ENCODE peak calls at places on chromosomes 1 and 21, in seven cellular contexts. S, I, R, A, U, T and W are unnamed samples.

GRCh38 chr1:190904091-190904695 is 426.5 kb upstream of the BRINP3 start:
- DNase-seq in S (no peak), I (no peak), R (no peak), A (peak; percentile 1), U (no peak), T (no peak), W (no peak)

GRCh38 chr1:106621853-106622252 is 434.6 kb upstream of the PRMT6 start:
- DNase-seq in S (no peak), I (no peak), R (no peak), A (no peak), U (no peak), T (no peak), W (no peak)

GRCh38 chr1:2241820-2242219 is 13.7 kb downstream of the SKI start:
- DNase-seq in S (no peak), I (no peak), R (no peak), A (no peak), U (no peak), T (no peak), W (no peak)

GRCh38 chr1:96474985-96475743 is 246.4 kb upstream of the PTBP2 start:
- DNase-seq in S (no peak), I (no peak), R (no peak), A (no peak), U (no peak), T (no peak), W (no peak)

GRCh38 chr21:44875341-44875740 is 1.9 kb upstream of the PTTG1IP start:
- DNase-seq in S (no peak), I (peak; percentile 92), R (no peak), A (no peak), U (no peak), T (no peak), W (no peak)

GRCh38 chr1:173205146-173206051 is 1.7 kb downstream of the TNFSF4 start:
- DNase-seq in S (peak; percentile 41), I (no peak), R (no peak), A (peak; percentile 38), U (no peak), T (no peak), W (no peak)

GRCh38 chr21:21383126-21383525 is 384.9 kb downstream of the NCAM2 start:
- DNase-seq in S (no peak), I (no peak), R (no peak), A (no peak), U (no peak), T (no peak), W (no peak)

GRCh38 chr1:201562659-201563405 is 23.9 kb downstream of the NAV1 start:
- DNase-seq in S (no peak), I (peak; percentile 92), R (no peak), A (no peak), U (peak; percentile 28), T (no peak), W (no peak)

GRCh38 chr1:91428182-91428798 is 23.7 kb upstream of the HFM1 start:
- DNase-seq in S (no peak), I (no peak), R (no peak), A (no peak), U (no peak), T (no peak), W (no peak)

GRCh38 chr1:174535207-174535606 is 87.4 kb downstream of the GPR52 start:
- DNase-seq in S (no peak), I (no peak), R (no peak), A (no peak), U (no peak), T (no peak), W (no peak)

GRCh38 chr21:27423906-27424595 is 457.2 kb upstream of the ADAMTS5 start:
- DNase-seq in S (no peak), I (no peak), R (no peak), A (peak; percentile 13), U (no peak), T (no peak), W (no peak)

GRCh38 chr1:30872033-30872947 is 36.3 kb downstream of the SDC3 start:
- DNase-seq in S (no peak), I (peak; percentile 72), R (no peak), A (no peak), U (no peak), T (no peak), W (no peak)

GRCh38 chr1:7930547-7931445 is 9.8 kb downstream of the TNFRSF9 start:
- DNase-seq in S (no peak), I (no peak), R (no peak), A (no peak), U (no peak), T (no peak), W (no peak)

GRCh38 chr1:158121604-158122254 is 59.0 kb upstream of the CD1D start:
- DNase-seq in S (no peak), I (no peak), R (no peak), A (peak; percentile 41), U (peak; percentile 51), T (peak; percentile 22), W (peak; percentile 41)

GRCh38 chr1:106975944-106976343 is 80.5 kb upstream of the PRMT6 start:
- DNase-seq in S (no peak), I (no peak), R (no peak), A (no peak), U (no peak), T (no peak), W (no peak)

GRCh38 chr1:215277537-215277936 is 195.0 kb downstream of the KCNK2 start:
- DNase-seq in S (no peak), I (no peak), R (no peak), A (no peak), U (no peak), T (no peak), W (no peak)

GRCh38 chr1:29520571-29521437 is 284.5 kb downstream of the PTPRU start:
- DNase-seq in S (no peak), I (no peak), R (no peak), A (no peak), U (no peak), T (peak; percentile 5), W (no peak)

GRCh38 chr1:35264035-35264434 is 4.5 kb upstream of the ZMYM4 start:
- DNase-seq in S (no peak), I (no peak), R (no peak), A (no peak), U (no peak), T (no peak), W (no peak)

GRCh38 chr1:182977480-182977879 is 24.5 kb upstream of the SHCBP1L start:
- DNase-seq in S (no peak), I (no peak), R (no peak), A (no peak), U (no peak), T (no peak), W (no peak)

GRCh38 chr1:211579434-211580302 is 707 bp upstream of the SLC30A1 start:
- DNase-seq in S (no peak), I (peak; percentile 90), R (no peak), A (no peak), U (no peak), T (no peak), W (no peak)

GRCh38 chr1:32142446-32143301 is 34.8 kb downstream of the KPNA6 start:
- DNase-seq in S (peak; percentile 53), I (peak; percentile 95), R (no peak), A (peak; percentile 33), U (peak; percentile 21), T (no peak), W (no peak)

GRCh38 chr1:177170756-177171535 is at the start of gene BRINP2:
- DNase-seq in S (peak; percentile 83), I (peak; percentile 80), R (no peak), A (no peak), U (peak; percentile 40), T (peak; percentile 53), W (no peak)

DNA sequence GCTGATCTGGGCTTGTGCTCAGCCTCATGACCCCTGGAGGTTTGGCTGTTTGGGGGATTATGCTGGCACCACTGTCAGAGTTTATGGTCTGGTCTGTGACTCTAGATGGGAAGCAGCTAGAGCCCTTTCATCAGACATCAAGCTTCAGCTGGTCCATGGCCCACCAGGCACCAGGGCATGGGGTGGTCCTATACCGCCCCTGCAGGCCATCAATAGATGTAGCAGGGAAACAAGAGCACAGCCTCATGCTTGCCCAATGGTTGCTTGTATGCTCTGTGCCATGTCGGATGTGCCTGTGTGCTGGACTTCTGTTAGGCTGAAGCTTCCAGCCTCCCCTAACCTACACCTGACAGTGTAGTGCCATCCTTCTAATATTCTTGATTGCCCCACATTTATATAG is 71.1 kb upstream of the CD34 start:
- DNase-seq in S (no peak), I (no peak), R (no peak), A (no peak), U (no peak), T (no peak), W (peak; percentile 44)
- TF ChIP-seq CTCF in S (peak; percentile 40), I (peak; percentile 51), R (no peak), A (peak; percentile 42), U (no peak), T (peak; percentile 57), W (peak; percentile 22)

DNA sequence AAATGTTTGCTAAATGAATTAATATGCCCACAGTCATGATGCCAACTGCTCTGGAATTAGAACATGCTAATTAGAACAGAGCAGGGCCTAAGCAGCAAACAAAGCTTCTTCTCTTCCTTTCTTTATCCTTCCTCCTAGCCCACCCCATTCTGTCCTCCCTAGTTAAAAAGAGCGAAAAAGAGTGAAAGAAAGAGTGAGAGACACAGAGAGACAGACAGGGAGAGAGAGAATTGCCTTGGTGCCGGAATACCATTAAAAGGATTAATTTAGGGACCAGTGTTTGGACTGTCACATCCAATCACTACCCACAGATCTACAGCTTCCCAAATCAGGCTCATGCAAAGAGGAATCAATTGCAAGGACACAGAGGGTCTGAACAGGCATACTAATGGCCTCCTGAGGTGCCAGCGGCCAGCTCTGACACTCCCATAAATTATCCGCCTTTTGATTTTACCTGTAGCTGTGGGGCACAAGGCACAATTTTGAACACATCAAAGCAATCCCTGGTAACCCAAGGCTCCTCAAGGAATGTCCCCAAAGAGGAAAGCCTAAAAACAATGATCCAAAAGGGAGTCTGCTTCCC is 6.9 kb downstream of the ERI3 start:
- DNase-seq in S (no peak), I (no peak), R (no peak), A (no peak), U (no peak), T (no peak), W (no peak)
- TF ChIP-seq CTCF in S (no peak), I (no peak), R (no peak), A (no peak), U (no peak), T (no peak), W (no peak)

DNA sequence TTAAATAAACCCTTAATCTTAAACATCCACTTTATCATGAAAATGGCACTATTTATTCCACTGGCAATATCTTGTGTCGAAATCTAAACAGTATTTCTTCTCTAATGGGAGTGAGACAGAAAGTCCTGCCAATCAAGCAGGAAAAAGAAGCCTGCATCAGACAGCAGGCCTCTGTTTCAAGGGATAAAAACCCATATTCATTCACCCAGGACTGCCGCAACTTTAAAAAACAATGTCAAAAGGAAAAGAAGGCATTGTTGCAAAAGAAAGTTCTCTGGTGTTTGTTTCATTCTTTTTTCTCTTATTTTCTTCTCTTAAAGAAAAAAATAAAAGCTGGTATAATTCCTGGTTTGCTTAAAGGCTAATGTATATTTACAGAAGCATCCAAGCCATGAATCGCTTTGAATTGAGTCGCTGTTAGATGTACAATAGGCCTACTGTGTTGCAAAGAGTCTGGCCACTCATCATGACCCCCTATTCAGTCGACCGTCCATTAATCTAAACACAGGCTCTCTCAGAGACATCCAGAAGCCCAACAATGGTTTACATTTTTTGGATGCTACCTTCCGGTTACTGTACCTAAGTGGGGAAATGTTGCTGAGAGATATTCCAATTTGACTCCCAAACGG is 48.7 kb upstream of the ZC3H11B start:
- DNase-seq in S (no peak), I (no peak), R (no peak), A (no peak), U (no peak), T (no peak), W (no peak)
- TF ChIP-seq CTCF in S (no peak), I (no peak), R (no peak), A (no peak), U (no peak), T (no peak), W (no peak)

GRCh38 chr1:143698016-143698415 is 273.8 kb downstream of the FAM72C start:
- DNase-seq in S (peak; percentile 22), I (no peak), R (no peak), A (no peak), U (peak; percentile 89), T (no peak), W (no peak)
- TF ChIP-seq CTCF in S (peak; percentile 74), I (peak; percentile 42), R (no peak), A (peak; percentile 33), U (peak; percentile 49), T (peak; percentile 45), W (peak; percentile 24)